ENCODE peak calls at places on chromosomes 5 and 9, in eight cellular contexts. Z is HCT116, T is SK-N-SH, X is GM23338, Y is hepatocyte, S is MM.1S, K is OCI-LY7, I is GM23248. V is an unnamed sample. For H3K9me2, the result is how much of the 10 kb centered on the place peaks cover.

GRCh38 chr5:1324301-1324700 is 20.6 kb downstream of the CLPTM1L start:
- DNase-seq in S (no peak), Y (no peak), K (no peak), X (no peak), I (no peak), Z (no peak), T (no peak), V (no peak)

GRCh38 chr5:172840077-172840777 is 6.2 kb downstream of the ERGIC1 start:
- DNase-seq in T (no peak), X (no peak), Z (no peak), S (no peak), K (no peak), Y (no peak), I (peak), V (no peak)

GRCh38 chr5:58025825-58026224 is 434.1 kb downstream of the PLK2 start:
- DNase-seq in K (no peak), I (no peak), Z (no peak), Y (peak), S (no peak), X (no peak), T (no peak), V (no peak)

GRCh38 chr5:98713027-98713426 is 60.4 kb upstream of the RGMB start:
- DNase-seq in S (no peak), X (no peak), T (no peak), I (peak), K (no peak), Z (no peak), Y (no peak), V (no peak)

GRCh38 chr5:170632985-170633234 is 129.1 kb downstream of the KCNIP1 start:
- DNase-seq in T (peak), X (peak), Y (peak), S (peak), I (no peak), K (peak), Z (no peak), V (peak)

GRCh38 chr5:78641060-78641474 is 7.5 kb downstream of the LHFPL2 start:
- DNase-seq in T (no peak), Y (no peak), I (no peak), K (no peak), X (no peak), S (no peak), Z (no peak), V (no peak)

GRCh38 chr5:11037080-11037479 is 276.0 kb upstream of the DAP start:
- DNase-seq in Z (no peak), X (no peak), I (no peak), K (no peak), S (no peak), Y (no peak), T (no peak), V (no peak)

GRCh38 chr9:90141723-90142122 is 500.9 kb downstream of the DIRAS2 start:
- DNase-seq in K (peak), S (peak), Y (peak), Z (no peak), T (peak), I (peak), X (peak), V (peak)

GRCh38 chr5:107266100-107266499 is 404.6 kb downstream of the EFNA5 start:
- DNase-seq in Y (no peak), X (no peak), K (no peak), S (no peak), T (no peak), Z (no peak), I (no peak), V (no peak)

GRCh38 chr9:123131258-123131657 is 97.8 kb downstream of the GPR21 start:
- DNase-seq in Z (no peak), I (peak), X (peak), S (no peak), T (no peak), K (no peak), Y (no peak), V (no peak)

GRCh38 chr9:88551546-88552137 is 16.7 kb downstream of the NXNL2 start:
- DNase-seq in S (no peak), Z (no peak), K (no peak), I (no peak), Y (no peak), T (peak), X (no peak), V (no peak)

GRCh38 chr5:159708090-159708489 is 208.2 kb upstream of the ADRA1B start:
- DNase-seq in K (no peak), Y (no peak), X (no peak), T (no peak), I (no peak), S (no peak), Z (no peak), V (no peak)

GRCh38 chr9:133726401-133727276 is 11.5 kb downstream of the SARDH start:
- DNase-seq in K (peak), S (no peak), Y (peak), Z (peak), T (peak), I (peak), X (peak), V (peak)

GRCh38 chr5:127296321-127296720 is 5.7 kb downstream of the MEGF10 start:
- DNase-seq in S (no peak), K (no peak), Z (no peak), T (no peak), Y (no peak), I (peak), X (no peak), V (peak)

GRCh38 chr5:159855476-159856157 is 60.7 kb upstream of the ADRA1B start:
- DNase-seq in I (peak), T (no peak), Z (no peak), X (no peak), S (no peak), K (no peak), Y (no peak), V (no peak)

GRCh38 chr5:10828241-10828640 is 67.2 kb upstream of the DAP start:
- DNase-seq in I (peak), K (no peak), X (no peak), Y (no peak), S (no peak), T (no peak), Z (no peak), V (peak)

GRCh38 chr5:111775224-111775623 is 18.2 kb upstream of the NREP start:
- DNase-seq in Y (no peak), I (peak), Z (no peak), T (no peak), S (no peak), K (no peak), X (no peak), V (no peak)

GRCh38 chr5:180439911-180440769 is 54.0 kb upstream of the CNOT6 start:
- DNase-seq in T (no peak), X (peak), S (no peak), Y (no peak), K (no peak), Z (no peak), I (no peak), V (no peak)

GRCh38 chr5:165227515-165227914 is 1722.1 kb downstream of the MAT2B start:
- DNase-seq in Y (no peak), K (no peak), S (no peak), I (no peak), X (peak), Z (no peak), T (no peak), V (no peak)

GRCh38 chr5:168481330-168481788 is 4.9 kb upstream of the RARS1 start:
- DNase-seq in S (peak), Z (no peak), Y (no peak), K (peak), I (no peak), T (no peak), X (peak), V (no peak)

GRCh38 chr5:69129413-69129812 is 35.6 kb downstream of the SLC30A5 start:
- DNase-seq in S (no peak), X (no peak), Z (no peak), I (peak), K (no peak), T (no peak), Y (no peak), V (peak)

GRCh38 chr5:51279983-51280382 is 103.3 kb upstream of the ISL1 start:
- DNase-seq in S (no peak), K (no peak), I (no peak), T (peak), X (peak), Z (no peak), Y (peak), V (no peak)

GRCh38 chr5:135973323-135974018 is 18.7 kb upstream of the LECT2 start:
- DNase-seq in X (no peak), S (no peak), Y (peak), I (peak), K (no peak), T (no peak), Z (no peak), V (no peak)

GRCh38 chr5:124663101-124663506 is 83.3 kb downstream of the ZNF608 start:
- DNase-seq in K (no peak), Y (no peak), I (peak), Z (no peak), T (no peak), S (no peak), X (peak), V (no peak)

GRCh38 chr5:95892784-95893354 is 68.8 kb downstream of the ELL2 start:
- DNase-seq in I (peak), Z (peak), K (peak), T (peak), S (peak), Y (peak), X (peak), V (peak)

GRCh38 chr9:5442400-5443011 is 4.8 kb upstream of the PLGRKT start:
- DNase-seq in T (peak), Z (no peak), K (peak), I (peak), X (peak), Y (peak), S (peak), V (peak)

GRCh38 chr5:126053630-126054029 is 369.6 kb upstream of the GRAMD2B start:
- DNase-seq in I (no peak), S (no peak), K (no peak), Z (no peak), X (no peak), T (no peak), Y (no peak), V (no peak)
- H3K4me2 ChIP-seq in I (no peak), S (no peak), K (no peak), Z (no peak), X (no peak), T (no peak), Y (no peak), V (no peak)

DNA sequence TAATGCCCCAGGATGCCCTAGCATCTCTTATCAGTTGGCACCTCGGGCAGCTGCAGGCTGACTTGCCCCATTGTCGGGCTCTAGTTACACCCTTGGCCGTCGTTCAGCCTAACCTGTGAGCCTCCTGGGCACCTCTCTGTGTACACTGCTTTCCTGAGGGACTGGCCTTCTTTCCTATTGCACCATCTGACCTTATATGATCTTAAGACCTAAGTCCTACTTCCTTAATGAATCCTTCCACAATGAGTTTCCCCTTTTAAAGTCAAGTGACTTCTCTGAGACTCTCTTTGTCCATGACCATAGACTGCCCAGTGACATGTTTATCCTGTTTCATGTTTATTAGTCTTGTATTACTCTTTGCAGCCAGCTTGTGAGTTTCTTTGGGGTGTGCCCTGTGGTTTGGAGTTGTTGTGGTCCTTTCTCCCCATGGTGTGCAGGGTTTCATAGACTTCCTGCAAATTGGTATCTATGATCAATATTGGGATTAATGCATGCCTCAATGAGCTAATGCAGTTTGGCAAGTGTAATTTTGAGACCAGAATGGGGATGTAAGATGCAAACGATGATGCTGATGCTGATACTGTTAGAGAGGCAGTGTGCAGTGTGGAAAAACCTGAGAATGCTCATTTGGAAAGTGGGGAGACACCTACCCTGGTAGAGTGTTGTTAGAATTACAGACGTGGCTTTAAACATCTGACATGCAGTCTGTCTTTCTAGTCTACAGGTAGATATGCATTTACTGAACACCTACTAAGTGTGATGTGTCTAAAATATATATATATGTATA is 5.0 kb downstream of the DAPK1 start:
- DNase-seq in X (no peak), T (no peak), I (no peak), S (no peak), K (no peak), Y (no peak), Z (no peak), V (no peak)
- H3K4me3 ChIP-seq in X (no peak), T (no peak), I (no peak), S (no peak), K (no peak), Y (no peak), Z (no peak), V (no peak)

GRCh38 chr9:20384642-20385041 is 237.7 kb downstream of the MLLT3 start:
- DNase-seq in T (no peak), I (no peak), Z (no peak), X (no peak), S (no peak), Y (no peak), K (no peak), V (peak)
- H3K9me2 ChIP-seq in T (under half), I (under half), Z (under half), X (under half), S (under half), Y (under half), K (under half), V (under half)

GRCh38 chr5:109529987-109530386 is 120.2 kb upstream of the PJA2 start:
- DNase-seq in I (no peak), Z (no peak), X (no peak), K (no peak), S (no peak), Y (no peak), T (no peak), V (no peak)

GRCh38 chr5:109529520-109529919 is 119.7 kb upstream of the PJA2 start:
- DNase-seq in K (no peak), Y (no peak), S (no peak), T (no peak), X (no peak), Z (no peak), I (peak), V (peak)

DNA sequence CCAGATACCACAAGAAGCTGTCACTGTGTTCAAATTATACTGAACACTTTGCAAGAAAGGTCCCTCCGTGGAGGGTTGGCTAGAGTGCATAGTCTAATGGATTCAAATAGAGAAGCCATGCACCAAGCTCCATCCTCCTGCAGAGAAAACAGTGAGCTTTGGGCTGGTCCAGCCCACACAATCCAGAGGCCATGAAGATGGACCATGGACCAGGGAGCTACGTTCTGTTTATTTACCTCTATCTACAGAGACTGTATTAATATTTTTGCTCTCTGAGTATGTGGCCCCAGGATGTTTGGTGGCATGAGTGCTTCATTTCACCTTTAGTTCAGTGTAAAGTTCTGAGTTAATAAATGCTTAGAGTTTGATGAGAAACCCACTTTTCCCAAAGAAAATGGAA is 114.8 kb upstream of the PJA2 start:
- DNase-seq in I (no peak), T (no peak), K (no peak), S (no peak), Z (no peak), Y (no peak), X (no peak), V (no peak)
- H3K4me2 ChIP-seq in I (no peak), T (no peak), K (no peak), S (no peak), Z (no peak), Y (no peak), X (no peak), V (no peak)

GRCh38 chr9:125746017-125746773 is 978 bp upstream of the PBX3 start:
- DNase-seq in Y (peak), I (peak), X (peak), Z (peak), K (peak), S (peak), T (peak), V (peak)
- H3K4me3 ChIP-seq in Y (peak), I (peak), X (peak), Z (peak), K (peak), S (peak), T (peak), V (peak)

GRCh38 chr5:121937762-121938161 is 24.0 kb upstream of the SRFBP1 start:
- DNase-seq in I (no peak), X (no peak), K (no peak), Z (no peak), S (no peak), Y (no peak), T (peak), V (no peak)

DNA sequence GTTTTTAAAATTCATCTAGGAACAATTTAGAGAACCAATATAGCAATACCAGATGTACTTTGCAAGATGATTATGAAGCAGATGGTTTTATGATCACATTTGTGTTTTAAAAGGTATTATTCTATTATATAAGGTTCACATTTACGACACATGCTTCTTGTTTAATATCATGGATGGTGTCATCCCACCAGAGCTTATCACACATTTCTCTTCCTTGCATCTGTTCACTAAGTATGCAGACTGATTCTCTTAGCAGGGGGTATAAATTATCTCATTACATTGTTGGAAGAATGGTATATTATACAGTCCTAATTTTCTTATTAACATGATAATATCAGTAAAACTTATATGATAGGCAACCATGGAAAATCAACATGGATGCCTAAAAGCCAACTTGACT is 21.0 kb upstream of the SRFBP1 start:
- DNase-seq in Y (no peak), K (no peak), T (no peak), I (no peak), Z (no peak), S (no peak), X (no peak), V (no peak)
- H3K9me2 ChIP-seq in Y (under half), K (under half), T (under half), I (under half), Z (under half), S (under half), X (under half), V (under half)

DNA sequence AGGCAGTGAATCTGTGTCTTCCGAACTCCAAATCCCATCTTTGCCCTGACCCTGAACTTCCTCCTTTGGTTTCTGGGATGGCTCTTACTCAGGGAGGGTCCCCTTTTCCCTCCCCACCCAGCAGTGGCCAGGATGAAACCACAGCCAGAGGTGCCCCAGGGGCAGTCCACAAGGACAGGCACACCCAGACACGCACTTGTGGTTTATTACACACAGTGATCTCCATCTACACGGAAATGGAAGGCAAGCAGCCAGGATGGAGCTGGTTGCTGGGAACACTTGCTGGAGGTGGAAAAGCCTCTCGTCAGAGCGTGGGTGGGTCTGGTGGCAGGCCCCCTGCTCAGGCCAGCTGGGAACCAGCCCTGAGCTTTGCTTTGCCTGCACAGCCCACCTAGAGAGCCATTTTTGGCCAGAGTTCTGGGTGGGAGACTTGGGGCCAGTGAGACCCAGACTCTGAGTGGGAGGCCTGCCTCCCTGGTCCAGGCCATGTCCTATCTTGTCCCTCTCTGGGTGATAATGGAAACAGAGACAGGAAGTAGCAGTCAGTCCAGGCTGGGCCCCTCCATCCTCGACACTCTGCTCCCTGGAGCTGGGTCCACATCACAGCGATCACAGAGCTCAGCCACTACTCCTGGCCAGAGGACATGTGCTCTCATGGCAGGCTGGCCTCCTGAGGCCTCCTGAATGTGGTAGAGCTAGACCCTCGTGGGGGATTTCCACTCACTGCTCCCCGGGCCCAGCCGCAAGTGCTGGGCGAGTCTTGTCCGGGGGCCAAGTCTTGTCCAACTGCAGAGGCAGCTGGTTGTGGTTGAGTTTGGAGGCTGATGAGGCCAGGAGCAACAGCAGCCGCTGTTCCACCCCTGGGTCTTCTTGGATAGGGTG is 5.1 kb upstream of the PHYKPL start:
- DNase-seq in S (no peak), K (no peak), T (no peak), X (no peak), I (peak), Z (no peak), Y (no peak), V (peak)
- H3K4me2 ChIP-seq in S (no peak), K (no peak), T (no peak), X (no peak), I (no peak), Z (no peak), Y (no peak), V (no peak)

DNA sequence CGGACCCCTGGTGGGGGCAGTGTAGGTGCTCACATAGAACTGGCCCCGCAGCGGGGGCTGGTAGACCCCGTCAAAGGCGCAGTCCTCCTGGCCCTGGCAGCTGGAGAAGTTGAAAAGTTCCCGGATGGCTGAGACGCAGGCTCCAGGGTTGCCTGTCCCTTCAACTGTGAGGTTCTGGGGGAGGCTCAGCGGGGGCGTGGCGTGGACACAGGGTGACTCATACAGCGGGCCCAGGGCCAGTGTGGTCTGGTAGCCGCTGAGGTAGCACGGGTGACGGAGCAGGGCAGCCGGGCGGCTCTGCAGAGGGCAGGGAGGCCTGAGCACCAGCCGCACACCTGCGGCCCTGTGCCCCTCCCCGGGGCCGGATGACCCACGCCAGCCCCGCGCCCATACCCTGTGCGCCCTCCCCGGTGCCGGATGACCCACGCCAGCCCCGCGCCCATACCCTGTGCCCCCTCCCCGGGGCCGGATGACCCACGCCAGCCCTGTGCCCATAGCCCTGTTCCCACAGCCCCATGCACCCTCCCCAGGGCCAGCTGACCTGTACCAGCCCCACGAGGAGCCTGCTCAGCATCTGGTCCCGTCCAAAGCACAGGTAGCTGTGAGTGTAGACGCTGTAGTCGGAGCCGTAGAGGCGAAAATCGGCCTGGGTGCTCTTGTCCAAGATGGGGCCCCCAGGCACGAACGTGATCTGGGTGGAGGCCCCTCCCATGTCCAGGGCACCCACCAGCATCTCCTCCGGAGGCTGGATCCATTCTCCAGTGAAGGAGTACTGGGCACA is 5.0 kb downstream of the ENTPD8 start:
- DNase-seq in X (no peak), I (peak), Z (peak), S (no peak), Y (peak), T (peak), K (no peak), V (peak)
- H3K4me3 ChIP-seq in X (no peak), I (no peak), Z (no peak), S (no peak), Y (no peak), T (no peak), K (no peak), V (peak)